ENCODE peak calls at places on chromosomes 4 and X, in seven cellular contexts. One of them, this sample, is unnamed.

GRCh38 chr4:22237846-22238513 is 277.9 kb downstream of the ADGRA3 start:
- DNase-seq in heart right ventricle: no peak
- DNase-seq in heart left ventricle: no peak
- DNase-seq in astrocyte: no peak
- DNase-seq in GM23248: no peak
- DNase-seq in K562: no peak
- DNase-seq in fibroblast of lung: peak; percentile 2
- DNase-seq in this sample: no peak

GRCh38 chr4:48227662-48228061 is 42.0 kb downstream of the TEC start:
- DNase-seq in astrocyte: no peak
- DNase-seq in K562: no peak
- DNase-seq in GM23248: no peak
- DNase-seq in fibroblast of lung: no peak
- DNase-seq in heart left ventricle: no peak
- DNase-seq in heart right ventricle: no peak
- DNase-seq in this sample: no peak

GRCh38 chr4:16588170-16588569 is 310.3 kb downstream of the LDB2 start:
- DNase-seq in heart right ventricle: no peak
- DNase-seq in fibroblast of lung: no peak
- DNase-seq in heart left ventricle: no peak
- DNase-seq in K562: no peak
- DNase-seq in GM23248: no peak
- DNase-seq in astrocyte: no peak
- DNase-seq in this sample: no peak

GRCh38 chr4:106650701-106651100 is 282.1 kb upstream of the GIMD1 start:
- DNase-seq in K562: no peak
- DNase-seq in heart left ventricle: no peak
- DNase-seq in heart right ventricle: no peak
- DNase-seq in GM23248: no peak
- DNase-seq in astrocyte: no peak
- DNase-seq in fibroblast of lung: no peak
- DNase-seq in this sample: no peak

GRCh38 chr4:119690871-119691270 is 62.3 kb upstream of the PDE5A start:
- DNase-seq in heart left ventricle: no peak
- DNase-seq in fibroblast of lung: no peak
- DNase-seq in K562: peak; percentile 2
- DNase-seq in GM23248: no peak
- DNase-seq in heart right ventricle: no peak
- DNase-seq in astrocyte: no peak
- DNase-seq in this sample: no peak

GRCh38 chr4:74874785-74875367 is 58.0 kb upstream of the PARM1 start:
- DNase-seq in fibroblast of lung: peak; percentile 91
- DNase-seq in heart left ventricle: no peak
- DNase-seq in K562: peak; percentile 72
- DNase-seq in astrocyte: peak; percentile 64
- DNase-seq in heart right ventricle: peak; percentile 34
- DNase-seq in GM23248: peak; percentile 81
- DNase-seq in this sample: peak; percentile 45

GRCh38 chr4:89438102-89438831 is 130.7 kb upstream of the GPRIN3 start:
- DNase-seq in K562: peak; percentile 50
- DNase-seq in GM23248: peak; percentile 65
- DNase-seq in heart left ventricle: no peak
- DNase-seq in heart right ventricle: peak; percentile 10
- DNase-seq in fibroblast of lung: peak; percentile 46
- DNase-seq in astrocyte: no peak
- DNase-seq in this sample: no peak

GRCh38 chr4:11429646-11430045 is 952 bp upstream of the HS3ST1 start:
- DNase-seq in heart left ventricle: no peak
- DNase-seq in GM23248: no peak
- DNase-seq in heart right ventricle: no peak
- DNase-seq in K562: no peak
- DNase-seq in astrocyte: no peak
- DNase-seq in fibroblast of lung: no peak
- DNase-seq in this sample: no peak

GRCh38 chrX:30931920-30932319 is 42.9 kb upstream of the TAB3 start:
- DNase-seq in K562: no peak
- DNase-seq in astrocyte: no peak
- DNase-seq in GM23248: no peak
- DNase-seq in heart left ventricle: no peak
- DNase-seq in fibroblast of lung: no peak
- DNase-seq in heart right ventricle: no peak
- DNase-seq in this sample: no peak

GRCh38 chrX:136608295-136608933 is 39.5 kb upstream of the CD40LG start:
- DNase-seq in GM23248: peak; percentile 39
- DNase-seq in astrocyte: no peak
- DNase-seq in heart right ventricle: peak; percentile 8
- DNase-seq in heart left ventricle: peak; percentile 33
- DNase-seq in fibroblast of lung: peak; percentile 11
- DNase-seq in K562: peak; percentile 2
- DNase-seq in this sample: no peak

GRCh38 chr4:38856524-38857337 is at the start of gene TLR6:
- DNase-seq in heart right ventricle: peak; percentile 53
- DNase-seq in GM23248: peak; percentile 61
- DNase-seq in K562: peak; percentile 89
- DNase-seq in heart left ventricle: peak; percentile 39
- DNase-seq in astrocyte: no peak
- DNase-seq in fibroblast of lung: peak; percentile 66
- DNase-seq in this sample: peak; percentile 83

GRCh38 chr4:38857354-38858096 is 908 bp upstream of the TLR6 start:
- DNase-seq in K562: peak; percentile 73
- DNase-seq in astrocyte: peak; percentile 88
- DNase-seq in GM23248: peak; percentile 94
- DNase-seq in heart right ventricle: peak; percentile 31
- DNase-seq in heart left ventricle: peak; percentile 51
- DNase-seq in fibroblast of lung: peak; percentile 87
- DNase-seq in this sample: peak; percentile 89

GRCh38 chr4:38858097-38858420 is 1.4 kb upstream of the TLR6 start:
- DNase-seq in K562: no peak
- DNase-seq in heart left ventricle: no peak
- DNase-seq in astrocyte: no peak
- DNase-seq in GM23248: no peak
- DNase-seq in fibroblast of lung: no peak
- DNase-seq in heart right ventricle: no peak
- DNase-seq in this sample: no peak

GRCh38 chr4:38855466-38855865 is 1.2 kb downstream of the TLR6 start:
- DNase-seq in heart left ventricle: no peak
- DNase-seq in K562: no peak
- DNase-seq in fibroblast of lung: no peak
- DNase-seq in GM23248: no peak
- DNase-seq in heart right ventricle: no peak
- DNase-seq in astrocyte: no peak
- DNase-seq in this sample: no peak

DNA sequence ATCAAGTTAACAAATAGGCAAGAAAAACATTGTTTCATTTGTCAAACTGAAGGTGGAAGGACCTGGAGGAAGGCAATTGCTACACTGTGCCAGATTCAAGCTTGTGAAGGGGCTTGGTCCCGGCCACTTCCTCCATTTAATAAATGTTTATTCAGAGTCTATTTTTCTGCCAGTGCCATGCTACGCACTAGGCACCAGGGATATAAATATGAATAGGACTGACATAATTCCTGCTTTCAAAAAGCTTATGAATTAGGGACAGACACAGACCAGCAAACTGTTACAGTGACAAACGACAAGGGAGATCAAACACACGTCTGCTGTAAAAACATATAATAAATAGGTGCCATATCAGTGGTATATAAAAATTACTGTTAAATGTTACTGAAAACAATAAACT is 571 bp downstream of the TLR6 start:
- DNase-seq in GM23248: no peak
- DNase-seq in astrocyte: no peak
- DNase-seq in heart right ventricle: peak; percentile 11
- DNase-seq in fibroblast of lung: no peak
- DNase-seq in K562: no peak
- DNase-seq in heart left ventricle: no peak
- DNase-seq in this sample: no peak
- H3K4me1 ChIP-seq in GM23248: peaks cover 20% of the 10 kb centered on the region
- H3K4me1 ChIP-seq in astrocyte: peaks cover 22% of the 10 kb centered on the region
- H3K4me1 ChIP-seq in heart right ventricle: no peaks in the 10 kb centered on the region
- H3K4me1 ChIP-seq in fibroblast of lung: peaks cover 11% of the 10 kb centered on the region
- H3K4me1 ChIP-seq in K562: peaks cover 20% of the 10 kb centered on the region
- H3K4me1 ChIP-seq in heart left ventricle: no peaks in the 10 kb centered on the region
- H3K4me1 ChIP-seq in this sample: peaks cover 19% of the 10 kb centered on the region

DNA sequence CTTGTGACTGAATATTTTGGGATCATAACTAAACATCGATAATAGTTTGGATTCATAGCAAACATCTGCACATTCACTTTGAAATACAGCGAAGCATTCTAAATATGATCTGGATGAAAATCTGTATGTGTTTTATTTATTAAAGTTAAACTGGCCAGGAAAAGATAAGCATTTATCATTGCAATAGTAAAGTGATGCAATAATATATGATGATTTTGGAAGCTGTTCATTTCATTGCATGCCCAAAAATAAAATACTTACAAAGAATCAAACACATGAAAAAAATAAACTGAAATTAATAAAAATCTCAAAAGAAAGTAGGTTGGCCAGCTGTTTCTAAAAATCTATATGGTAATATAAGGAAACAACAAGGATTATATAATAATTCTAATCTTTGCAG is 1.9 kb downstream of the PRDM5 start:
- DNase-seq in GM23248: no peak
- DNase-seq in heart left ventricle: no peak
- DNase-seq in astrocyte: no peak
- DNase-seq in fibroblast of lung: no peak
- DNase-seq in K562: no peak
- DNase-seq in heart right ventricle: no peak
- DNase-seq in this sample: no peak
- H3K4me1 ChIP-seq in GM23248: peaks cover 24% of the 10 kb centered on the region
- H3K4me1 ChIP-seq in heart left ventricle: peaks cover 33% of the 10 kb centered on the region
- H3K4me1 ChIP-seq in astrocyte: peaks cover 6% of the 10 kb centered on the region
- H3K4me1 ChIP-seq in fibroblast of lung: peaks cover 5% of the 10 kb centered on the region
- H3K4me1 ChIP-seq in K562: no peaks in the 10 kb centered on the region
- H3K4me1 ChIP-seq in heart right ventricle: peaks cover 43% of the 10 kb centered on the region
- H3K4me1 ChIP-seq in this sample: peaks cover 5% of the 10 kb centered on the region

DNA sequence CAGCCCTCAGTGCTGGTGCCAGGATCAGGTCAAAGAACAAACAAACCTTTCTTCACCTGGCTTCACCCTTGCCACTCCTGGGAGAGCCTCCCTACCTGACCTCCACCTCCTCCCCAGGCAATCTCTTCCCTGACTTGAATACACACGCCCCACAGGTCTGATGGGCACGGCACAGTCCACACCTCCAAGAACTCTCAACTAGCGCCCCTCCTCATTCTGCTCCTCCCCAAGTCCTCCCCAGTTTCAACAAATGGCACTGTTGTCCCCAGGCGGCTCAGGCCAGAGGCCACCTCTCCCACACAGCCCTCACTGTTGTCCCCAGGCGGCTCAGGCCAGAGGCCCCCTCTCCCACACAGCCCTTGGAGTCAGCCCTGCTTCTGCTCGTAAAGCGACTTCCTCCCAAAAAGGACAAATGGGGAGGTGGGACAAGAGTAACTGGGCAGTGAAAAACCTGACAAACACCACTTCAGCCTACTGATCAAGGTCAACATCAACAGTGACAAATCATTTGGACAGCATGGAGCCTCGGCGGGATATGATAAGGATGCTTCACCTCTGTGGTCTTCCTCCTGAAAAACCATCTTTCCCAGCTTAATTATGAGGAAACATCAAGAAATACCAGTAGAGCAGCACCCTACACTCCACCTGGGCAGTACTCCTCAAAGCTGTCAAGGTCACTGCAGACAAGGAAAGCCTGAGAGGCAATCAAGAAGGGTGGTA is 2.9 kb downstream of the LETM1 start:
- DNase-seq in fibroblast of lung: no peak
- DNase-seq in K562: peak; percentile 61
- DNase-seq in heart right ventricle: no peak
- DNase-seq in astrocyte: no peak
- DNase-seq in GM23248: no peak
- DNase-seq in heart left ventricle: no peak
- DNase-seq in this sample: no peak
- H3K4me1 ChIP-seq in fibroblast of lung: peaks cover 6% of the 10 kb centered on the region
- H3K4me1 ChIP-seq in K562: peaks cover 40% of the 10 kb centered on the region
- H3K4me1 ChIP-seq in heart right ventricle: peaks cover 66% of the 10 kb centered on the region
- H3K4me1 ChIP-seq in astrocyte: peaks cover 14% of the 10 kb centered on the region
- H3K4me1 ChIP-seq in GM23248: peaks cover 6% of the 10 kb centered on the region
- H3K4me1 ChIP-seq in heart left ventricle: peaks cover 57% of the 10 kb centered on the region
- H3K4me1 ChIP-seq in this sample: peaks cover 15% of the 10 kb centered on the region

GRCh38 chr4:147790412-147790811 is 58.5 kb downstream of the ARHGAP10 start:
- DNase-seq in heart left ventricle: no peak
- DNase-seq in heart right ventricle: no peak
- DNase-seq in astrocyte: no peak
- DNase-seq in K562: no peak
- DNase-seq in fibroblast of lung: no peak
- DNase-seq in GM23248: no peak
- DNase-seq in this sample: no peak
- H3K4me1 ChIP-seq in heart left ventricle: peaks cover 82% of the 10 kb centered on the region
- H3K4me1 ChIP-seq in heart right ventricle: peaks cover 83% of the 10 kb centered on the region
- H3K4me1 ChIP-seq in astrocyte: peaks cover 13% of the 10 kb centered on the region
- H3K4me1 ChIP-seq in K562: no peaks in the 10 kb centered on the region
- H3K4me1 ChIP-seq in fibroblast of lung: peaks cover 16% of the 10 kb centered on the region
- H3K4me1 ChIP-seq in GM23248: peaks cover 47% of the 10 kb centered on the region
- H3K4me1 ChIP-seq in this sample: peaks cover 34% of the 10 kb centered on the region

This sample was measured in Panc1.